ENCODE peak calls at places on chromosomes 1 and 21, in eight cellular contexts. One of them, this sample, is unnamed.

GRCh38 chr1:219810451-219810850 is 117.9 kb downstream of the SLC30A10 start:
- DNase-seq in NCI-H1694: no peak
- DNase-seq in stimulated activated CD4-positive, alpha-beta T cell treated with anti-CD3 and anti-CD28 coated beads, Interleukin-2, amount 100 ng/mL, for 48 hours: no peak
- DNase-seq in HTR-8/SVneo: no peak
- DNase-seq in fibroblast of pulmonary artery: peak
- DNase-seq in neural progenitor cell: no peak
- DNase-seq in activated T-helper 2 cell treated with anti-CD3 and anti-CD28 coated beads, Interferon-gamma antibody, Interleukin-2, Interleukin-4, amounts not matched to agents 10 μg/mL and 5 μg/mL and 100 μg/mL, durations not matched to agents 14 hours and 24 hours and 36 hours: no peak
- DNase-seq in NCI-H2081: no peak
- DNase-seq in this sample: no peak

GRCh38 chr1:21495225-21495820 is 13.9 kb upstream of the ALPL start:
- DNase-seq in NCI-H1694: no peak
- DNase-seq in stimulated activated CD4-positive, alpha-beta T cell treated with anti-CD3 and anti-CD28 coated beads, Interleukin-2, amount 100 ng/mL, for 48 hours: no peak
- DNase-seq in HTR-8/SVneo: no peak
- DNase-seq in fibroblast of pulmonary artery: no peak
- DNase-seq in neural progenitor cell: no peak
- DNase-seq in activated T-helper 2 cell treated with anti-CD3 and anti-CD28 coated beads, Interferon-gamma antibody, Interleukin-2, Interleukin-4, amounts not matched to agents 10 μg/mL and 5 μg/mL and 100 μg/mL, durations not matched to agents 14 hours and 24 hours and 36 hours: no peak
- DNase-seq in NCI-H2081: no peak
- DNase-seq in this sample: no peak

GRCh38 chr1:81424816-81425215 is 375.9 kb upstream of the ADGRL2 start:
- DNase-seq in NCI-H1694: no peak
- DNase-seq in stimulated activated CD4-positive, alpha-beta T cell treated with anti-CD3 and anti-CD28 coated beads, Interleukin-2, amount 100 ng/mL, for 48 hours: no peak
- DNase-seq in HTR-8/SVneo: no peak
- DNase-seq in fibroblast of pulmonary artery: no peak
- DNase-seq in neural progenitor cell: no peak
- DNase-seq in activated T-helper 2 cell treated with anti-CD3 and anti-CD28 coated beads, Interferon-gamma antibody, Interleukin-2, Interleukin-4, amounts not matched to agents 10 μg/mL and 5 μg/mL and 100 μg/mL, durations not matched to agents 14 hours and 24 hours and 36 hours: no peak
- DNase-seq in NCI-H2081: no peak
- DNase-seq in this sample: no peak

GRCh38 chr1:1431845-1432565 is 3.5 kb upstream of the VWA1 start:
- DNase-seq in NCI-H1694: no peak
- DNase-seq in stimulated activated CD4-positive, alpha-beta T cell treated with anti-CD3 and anti-CD28 coated beads, Interleukin-2, amount 100 ng/mL, for 48 hours: no peak
- DNase-seq in HTR-8/SVneo: no peak
- DNase-seq in fibroblast of pulmonary artery: peak
- DNase-seq in neural progenitor cell: peak
- DNase-seq in activated T-helper 2 cell treated with anti-CD3 and anti-CD28 coated beads, Interferon-gamma antibody, Interleukin-2, Interleukin-4, amounts not matched to agents 10 μg/mL and 5 μg/mL and 100 μg/mL, durations not matched to agents 14 hours and 24 hours and 36 hours: no peak
- DNase-seq in NCI-H2081: no peak
- DNase-seq in this sample: peak

GRCh38 chr21:41583274-41583790 is 75.4 kb upstream of the TMPRSS2 start:
- DNase-seq in NCI-H1694: no peak
- DNase-seq in stimulated activated CD4-positive, alpha-beta T cell treated with anti-CD3 and anti-CD28 coated beads, Interleukin-2, amount 100 ng/mL, for 48 hours: no peak
- DNase-seq in HTR-8/SVneo: no peak
- DNase-seq in fibroblast of pulmonary artery: no peak
- DNase-seq in neural progenitor cell: no peak
- DNase-seq in activated T-helper 2 cell treated with anti-CD3 and anti-CD28 coated beads, Interferon-gamma antibody, Interleukin-2, Interleukin-4, amounts not matched to agents 10 μg/mL and 5 μg/mL and 100 μg/mL, durations not matched to agents 14 hours and 24 hours and 36 hours: no peak
- DNase-seq in NCI-H2081: no peak
- DNase-seq in this sample: peak

GRCh38 chr1:185281245-185281644 is 35.8 kb downstream of the IVNS1ABP start:
- DNase-seq in NCI-H1694: no peak
- DNase-seq in stimulated activated CD4-positive, alpha-beta T cell treated with anti-CD3 and anti-CD28 coated beads, Interleukin-2, amount 100 ng/mL, for 48 hours: no peak
- DNase-seq in HTR-8/SVneo: no peak
- DNase-seq in fibroblast of pulmonary artery: no peak
- DNase-seq in neural progenitor cell: no peak
- DNase-seq in activated T-helper 2 cell treated with anti-CD3 and anti-CD28 coated beads, Interferon-gamma antibody, Interleukin-2, Interleukin-4, amounts not matched to agents 10 μg/mL and 5 μg/mL and 100 μg/mL, durations not matched to agents 14 hours and 24 hours and 36 hours: no peak
- DNase-seq in NCI-H2081: no peak
- DNase-seq in this sample: no peak

GRCh38 chr1:25671929-25672328 is 55.3 kb downstream of the MAN1C1 start:
- DNase-seq in NCI-H1694: no peak
- DNase-seq in stimulated activated CD4-positive, alpha-beta T cell treated with anti-CD3 and anti-CD28 coated beads, Interleukin-2, amount 100 ng/mL, for 48 hours: no peak
- DNase-seq in HTR-8/SVneo: no peak
- DNase-seq in fibroblast of pulmonary artery: no peak
- DNase-seq in neural progenitor cell: no peak
- DNase-seq in activated T-helper 2 cell treated with anti-CD3 and anti-CD28 coated beads, Interferon-gamma antibody, Interleukin-2, Interleukin-4, amounts not matched to agents 10 μg/mL and 5 μg/mL and 100 μg/mL, durations not matched to agents 14 hours and 24 hours and 36 hours: no peak
- DNase-seq in NCI-H2081: no peak
- DNase-seq in this sample: no peak

GRCh38 chr1:50285994-50286393 is 137.2 kb downstream of the DMRTA2 start:
- DNase-seq in NCI-H1694: no peak
- DNase-seq in stimulated activated CD4-positive, alpha-beta T cell treated with anti-CD3 and anti-CD28 coated beads, Interleukin-2, amount 100 ng/mL, for 48 hours: no peak
- DNase-seq in HTR-8/SVneo: no peak
- DNase-seq in fibroblast of pulmonary artery: no peak
- DNase-seq in neural progenitor cell: no peak
- DNase-seq in activated T-helper 2 cell treated with anti-CD3 and anti-CD28 coated beads, Interferon-gamma antibody, Interleukin-2, Interleukin-4, amounts not matched to agents 10 μg/mL and 5 μg/mL and 100 μg/mL, durations not matched to agents 14 hours and 24 hours and 36 hours: no peak
- DNase-seq in NCI-H2081: no peak
- DNase-seq in this sample: no peak

This sample was measured in iPS-NIHi11.